ENCODE peak calls at places on chromosomes 11 and 22, in five cellular contexts. Z, T, Q, M and L are unnamed samples.

GRCh38 chr11:59611570-59612565 is 3.7 kb downstream of the OSBP start:
- DNase-seq in Z (no peak), Q (no peak), T (no peak), M (no peak), L (peak; percentile 4)

GRCh38 chr22:22791438-22792181 is 96.0 kb upstream of the IGLL5 start:
- DNase-seq in M (no peak), Q (no peak), Z (no peak), T (no peak), L (no peak)

GRCh38 chr22:40305625-40306024 is 40.7 kb upstream of the ADSL start:
- DNase-seq in T (no peak), Z (no peak), Q (no peak), M (no peak), L (no peak)

GRCh38 chr11:2968501-2968900 is 23.6 kb downstream of the NAP1L4 start:
- DNase-seq in T (no peak), Q (no peak), Z (no peak), M (no peak), L (no peak)

GRCh38 chr11:77525455-77526091 is 51.7 kb upstream of the PAK1 start:
- DNase-seq in Z (peak; percentile 89), Q (no peak), M (no peak), T (no peak), L (peak; percentile 62)

GRCh38 chr11:69057801-69058200 is 9.1 kb downstream of the TPCN2 start:
- DNase-seq in Z (no peak), T (no peak), M (no peak), Q (no peak), L (no peak)

GRCh38 chr22:22949953-22950352 is 62.3 kb downstream of the IGLL5 start:
- DNase-seq in T (no peak), Q (no peak), Z (no peak), M (no peak), L (no peak)

GRCh38 chr11:94020777-94021615 is at the start of gene HEPHL1:
- DNase-seq in Z (no peak), Q (no peak), M (no peak), T (peak; percentile 53), L (no peak)

GRCh38 chr11:68880851-68881250 is 22.8 kb downstream of the MRPL21 start:
- DNase-seq in Z (no peak), Q (no peak), M (no peak), T (no peak), L (no peak)

GRCh38 chr22:19731361-19731725 is 8.0 kb downstream of the GP1BB start:
- DNase-seq in Z (no peak), M (no peak), T (no peak), Q (no peak), L (no peak)

GRCh38 chr11:17805873-17806272 is 71.3 kb downstream of the KCNC1 start:
- DNase-seq in T (no peak), M (no peak), Z (no peak), Q (no peak), L (no peak)

GRCh38 chr22:23756891-23757290 is 2.7 kb upstream of the VPREB3 start:
- DNase-seq in Z (no peak), T (no peak), Q (no peak), M (no peak), L (no peak)

GRCh38 chr22:49900441-49901230 is 17.6 kb downstream of the ALG12 start:
- DNase-seq in T (no peak), Z (no peak), Q (no peak), M (no peak), L (no peak)

GRCh38 chr11:33500865-33501479 is 199.7 kb downstream of the C11orf91 start:
- DNase-seq in T (peak; percentile 78), Q (no peak), Z (no peak), M (no peak), L (no peak)

GRCh38 chr11:14234446-14234845 is 124.5 kb downstream of the RRAS2 start:
- DNase-seq in Q (no peak), M (no peak), T (no peak), Z (no peak), L (no peak)

GRCh38 chr11:33480636-33481035 is 220.0 kb downstream of the C11orf91 start:
- DNase-seq in Q (no peak), M (no peak), Z (no peak), T (peak; percentile 22), L (peak; percentile 41)

GRCh38 chr11:13168281-13168680 is 109.3 kb upstream of the BMAL1 start:
- DNase-seq in Z (peak; percentile 34), Q (no peak), M (no peak), T (no peak), L (peak; percentile 24)